ENCODE peak calls at places on chromosomes 4 and X, in seven cellular contexts. L, M, Y, N, J, V and G are unnamed samples.
A peak's percentile ranks its signal among the peaks of the same experiment; 100 is the strongest.

GRCh38 chrX:120446503-120446902 is 22.6 kb downstream of the LAMP2 start:
- DNase-seq in J (peak; percentile 55), M (peak; percentile 65), N (no peak), V (no peak), Y (no peak), L (no peak), G (no peak)

GRCh38 chr4:105715692-105716278 is 7.2 kb downstream of the GSTCD start:
- DNase-seq in J (peak; percentile 13), M (peak; percentile 37), L (no peak), N (no peak), Y (no peak), V (no peak), G (peak; percentile 80)

GRCh38 chr4:54929459-54929858 is 195.9 kb downstream of the KDR start:
- DNase-seq in L (no peak), V (no peak), Y (no peak), J (no peak), M (no peak), N (no peak), G (no peak)

GRCh38 chr4:18342847-18343246 is 321.3 kb upstream of the LCORL start:
- DNase-seq in Y (no peak), J (no peak), M (no peak), N (no peak), L (no peak), V (no peak), G (no peak)

GRCh38 chr4:173257732-173258717 is 76.1 kb downstream of the HMGB2 start:
- DNase-seq in N (peak; percentile 19), Y (peak; percentile 42), V (peak; percentile 39), J (peak; percentile 33), L (no peak), M (peak; percentile 75), G (peak; percentile 74)

GRCh38 chr4:108620933-108621905 is 843 bp downstream of the RPL34 start:
- DNase-seq in M (no peak), L (no peak), J (no peak), N (no peak), Y (no peak), V (no peak), G (no peak)

GRCh38 chr4:81785338-81785737 is 313.6 kb upstream of the RASGEF1B start:
- DNase-seq in V (no peak), M (no peak), Y (no peak), L (no peak), N (no peak), J (no peak), G (no peak)

GRCh38 chr4:93617596-93617995 is 211.0 kb upstream of the ATOH1 start:
- DNase-seq in M (no peak), V (no peak), J (no peak), N (no peak), Y (no peak), L (no peak), G (no peak)

GRCh38 chrX:31233941-31234496 is 162.2 kb upstream of the FTHL17 start:
- DNase-seq in N (no peak), Y (no peak), M (no peak), V (no peak), L (no peak), J (no peak), G (no peak)

GRCh38 chr4:172042714-172043114 is 229.5 kb downstream of the GALNTL6 start:
- DNase-seq in L (peak; percentile 53), N (no peak), V (no peak), Y (no peak), J (no peak), M (peak; percentile 3), G (peak; percentile 44)

GRCh38 chr4:100977746-100978397 is 369.5 kb downstream of the PPP3CA start:
- DNase-seq in V (no peak), Y (no peak), N (no peak), J (no peak), L (no peak), M (no peak), G (no peak)

GRCh38 chr4:184453402-184454160 is 20.8 kb downstream of the IRF2 start:
- DNase-seq in L (no peak), V (peak; percentile 40), M (peak; percentile 97), J (peak; percentile 65), Y (no peak), N (no peak), G (peak; percentile 55)

GRCh38 chr4:99180367-99181169 is 36.5 kb upstream of the ADH4 start:
- DNase-seq in V (no peak), J (peak; percentile 79), L (no peak), Y (no peak), N (no peak), M (peak; percentile 60), G (peak; percentile 25)

GRCh38 chr4:120753854-120754253 is 168.7 kb downstream of the PRDM5 start:
- DNase-seq in M (no peak), L (no peak), N (no peak), V (no peak), J (no peak), Y (no peak), G (no peak)

GRCh38 chr4:24513718-24514117 is 70.6 kb downstream of the DHX15 start:
- DNase-seq in N (no peak), M (no peak), V (no peak), J (no peak), Y (no peak), L (no peak), G (no peak)

GRCh38 chr4:164442167-164442566 is 311.8 kb upstream of the SMIM31 start:
- DNase-seq in Y (no peak), J (no peak), M (peak; percentile 44), N (no peak), V (no peak), L (no peak), G (no peak)

GRCh38 chr4:22356996-22357596 is 158.8 kb downstream of the ADGRA3 start:
- DNase-seq in M (peak; percentile 33), J (peak; percentile 18), L (no peak), Y (no peak), V (no peak), N (no peak), G (no peak)

GRCh38 chr4:102174800-102175199 is 170.5 kb downstream of the SLC39A8 start:
- DNase-seq in L (no peak), V (no peak), M (peak; percentile 88), Y (no peak), N (no peak), J (peak; percentile 74), G (no peak)

GRCh38 chrX:103586314-103586646 is 965 bp downstream of the TCEAL4 start:
- DNase-seq in J (no peak), M (peak; percentile 5), Y (no peak), N (no peak), V (no peak), L (peak; percentile 55), G (no peak)

GRCh38 chr4:138367942-138368341 is 125.8 kb upstream of the SLC7A11 start:
- DNase-seq in N (no peak), J (no peak), V (no peak), M (no peak), L (no peak), Y (no peak), G (no peak)

GRCh38 chrX:5236749-5237148 is 991.9 kb downstream of the NLGN4X start:
- DNase-seq in V (no peak), M (no peak), J (no peak), Y (no peak), L (no peak), N (no peak), G (peak; percentile 40)

GRCh38 chr4:109945056-109945455 is 32.4 kb downstream of the EGF start:
- DNase-seq in L (no peak), Y (peak; percentile 30), J (no peak), V (peak; percentile 52), M (no peak), N (no peak), G (peak; percentile 28)

GRCh38 chrX:122777766-122778165 is 406.3 kb upstream of the GRIA3 start:
- DNase-seq in N (no peak), M (peak; percentile 2), Y (no peak), L (no peak), V (no peak), J (no peak), G (no peak)

GRCh38 chrX:49829016-49829415 is at the start of gene PAGE4:
- DNase-seq in L (no peak), N (no peak), V (no peak), M (no peak), Y (no peak), J (no peak), G (peak; percentile 59)

GRCh38 chr4:149825336-149825735 is 9.7 kb upstream of the IQCM start:
- DNase-seq in V (no peak), N (no peak), M (no peak), Y (no peak), L (no peak), J (no peak), G (no peak)

GRCh38 chrX:23434356-23434884 is 99.8 kb downstream of the PTCHD1 start:
- DNase-seq in J (peak; percentile 83), L (peak; percentile 70), M (peak; percentile 58), Y (no peak), V (no peak), N (no peak), G (no peak)

GRCh38 chr4:10460313-10461047 is 3.3 kb upstream of the ZNF518B start:
- DNase-seq in L (no peak), M (no peak), N (no peak), V (no peak), Y (peak; percentile 28), J (no peak), G (no peak)

GRCh38 chr4:52825311-52826090 is 36.6 kb upstream of the RASL11B start:
- DNase-seq in J (no peak), M (peak; percentile 31), V (no peak), L (no peak), N (no peak), Y (no peak), G (peak; percentile 74)

GRCh38 chr4:19945979-19946380 is 305.7 kb upstream of the SLIT2 start:
- DNase-seq in V (no peak), J (peak; percentile 97), L (no peak), M (peak; percentile 100), Y (no peak), N (no peak), G (no peak)

GRCh38 chr4:125741825-125742452 is 427.2 kb downstream of the FAT4 start:
- DNase-seq in L (no peak), J (peak; percentile 18), N (no peak), M (peak; percentile 51), V (no peak), Y (no peak), G (no peak)

GRCh38 chr4:169015237-169015636 is 5.2 kb upstream of the CBR4 start:
- DNase-seq in Y (no peak), M (no peak), V (no peak), N (no peak), L (no peak), J (no peak), G (no peak)

GRCh38 chr4:1767058-1767769 is 25.9 kb upstream of the FGFR3 start:
- DNase-seq in V (no peak), N (no peak), L (no peak), J (no peak), M (no peak), Y (no peak), G (no peak)

GRCh38 chr4:177802665-177803064 is 360.4 kb upstream of the AGA start:
- DNase-seq in V (no peak), Y (no peak), N (no peak), J (no peak), M (no peak), L (no peak), G (no peak)

GRCh38 chrX:56759736-56760409 is 30.8 kb downstream of the NBDY start:
- DNase-seq in J (no peak), M (no peak), Y (no peak), N (no peak), L (no peak), V (no peak), G (no peak)

GRCh38 chr4:5812506-5813229 is 80.2 kb downstream of the CRMP1 start:
- DNase-seq in J (peak; percentile 71), V (peak; percentile 13), L (peak; percentile 60), Y (peak; percentile 17), M (peak; percentile 72), N (no peak), G (peak; percentile 86)

GRCh38 chr4:143473334-143474126 is 40.0 kb upstream of the SMARCA5 start:
- DNase-seq in J (no peak), M (no peak), L (no peak), Y (no peak), V (no peak), N (no peak), G (no peak)